ENCODE peak calls at places on chromosomes 7 and 10, in eight cellular contexts. I, Z, F, Y, E, M, K and S are unnamed samples.

GRCh38 chr7:50812847-50813475 is 30.3 kb upstream of the GRB10 start:
- DNase-seq in I (peak; percentile 61), Z (no peak), F (peak; percentile 47), Y (peak; percentile 80), E (peak; percentile 70), M (no peak), K (no peak), S (no peak)

GRCh38 chr10:43671659-43672555 is 23.2 kb upstream of the ZNF32 start:
- DNase-seq in I (peak; percentile 85), Z (peak; percentile 82), F (no peak), Y (peak; percentile 75), E (peak; percentile 75), M (no peak), K (peak; percentile 63), S (peak; percentile 87)

GRCh38 chr10:24981161-24981710 is 28.8 kb upstream of the PRTFDC1 start:
- DNase-seq in I (no peak), Z (no peak), F (no peak), Y (no peak), E (no peak), M (no peak), K (no peak), S (no peak)

GRCh38 chr10:105068497-105068896 is 427.4 kb downstream of the SORCS3 start:
- DNase-seq in I (no peak), Z (no peak), F (peak; percentile 1), Y (peak; percentile 34), E (no peak), M (no peak), K (no peak), S (no peak)

GRCh38 chr10:113557389-113558321 is 4.8 kb downstream of the HABP2 start:
- DNase-seq in I (peak; percentile 73), Z (no peak), F (no peak), Y (no peak), E (no peak), M (no peak), K (peak; percentile 54), S (no peak)

GRCh38 chr7:143346018-143346417 is 16.5 kb downstream of the FAM131B start:
- DNase-seq in I (peak; percentile 63), Z (no peak), F (no peak), Y (no peak), E (no peak), M (no peak), K (no peak), S (no peak)

GRCh38 chr10:14822879-14823755 is 14.7 kb downstream of the CDNF start:
- DNase-seq in I (peak; percentile 61), Z (peak; percentile 64), F (no peak), Y (peak; percentile 54), E (peak; percentile 59), M (peak; percentile 20), K (no peak), S (peak; percentile 58)

GRCh38 chr7:22858640-22859561 is 36.3 kb upstream of the TOMM7 start:
- DNase-seq in I (no peak), Z (no peak), F (peak; percentile 98), Y (peak; percentile 99), E (peak; percentile 99), M (peak; percentile 96), K (no peak), S (peak; percentile 34)

GRCh38 chr10:132448248-132448731 is 51.3 kb downstream of the PWWP2B start:
- DNase-seq in I (peak; percentile 93), Z (peak; percentile 78), F (no peak), Y (peak; percentile 38), E (no peak), M (no peak), K (no peak), S (peak; percentile 85)

GRCh38 chr7:1355568-1356340 is 103.5 kb downstream of the MICALL2 start:
- DNase-seq in I (no peak), Z (no peak), F (no peak), Y (no peak), E (no peak), M (no peak), K (no peak), S (no peak)

GRCh38 chr7:47327698-47328391 is 254.1 kb downstream of the TNS3 start:
- DNase-seq in I (peak; percentile 96), Z (no peak), F (peak; percentile 42), Y (peak; percentile 75), E (peak; percentile 81), M (peak; percentile 49), K (peak; percentile 85), S (no peak)

GRCh38 chr7:29511337-29511736 is 52.3 kb upstream of the PRR15 start:
- DNase-seq in I (no peak), Z (no peak), F (no peak), Y (no peak), E (no peak), M (no peak), K (no peak), S (no peak)

GRCh38 chr7:50590535-50590934 is 25.3 kb upstream of the DDC start:
- DNase-seq in I (no peak), Z (no peak), F (no peak), Y (no peak), E (no peak), M (no peak), K (no peak), S (no peak)

GRCh38 chr7:35906191-35906908 is 105.5 kb downstream of the SEPTIN7 start:
- DNase-seq in I (peak; percentile 85), Z (peak; percentile 42), F (peak; percentile 25), Y (peak; percentile 83), E (peak; percentile 81), M (peak; percentile 65), K (peak; percentile 75), S (peak; percentile 54)

GRCh38 chr7:143901360-143901709 is 641 bp downstream of the TCAF1 start:
- DNase-seq in I (peak; percentile 83), Z (no peak), F (no peak), Y (peak; percentile 46), E (peak; percentile 58), M (no peak), K (peak; percentile 66), S (no peak)

GRCh38 chr10:45197816-45198595 is 117.4 kb downstream of the OR13A1 start:
- DNase-seq in I (no peak), Z (no peak), F (no peak), Y (no peak), E (no peak), M (no peak), K (no peak), S (no peak)

GRCh38 chr10:78927257-78927995 is 141.3 kb upstream of the ZMIZ1 start:
- DNase-seq in I (no peak), Z (no peak), F (no peak), Y (no peak), E (no peak), M (no peak), K (no peak), S (no peak)

GRCh38 chr7:112939589-112940313 is 146.9 kb downstream of the GPR85 start:
- DNase-seq in I (peak; percentile 100), Z (peak; percentile 95), F (peak; percentile 97), Y (peak; percentile 98), E (peak; percentile 99), M (peak; percentile 97), K (peak; percentile 96), S (peak; percentile 95)

GRCh38 chr7:131568953-131569352 is 12.5 kb upstream of the PODXL start:
- DNase-seq in I (peak; percentile 48), Z (no peak), F (no peak), Y (no peak), E (no peak), M (no peak), K (no peak), S (no peak)

GRCh38 chr10:71045936-71046335 is 157.6 kb upstream of the PCBD1 start:
- DNase-seq in I (no peak), Z (no peak), F (no peak), Y (no peak), E (no peak), M (no peak), K (no peak), S (no peak)

GRCh38 chr7:30501264-30501663 is 3.4 kb downstream of the GGCT start:
- DNase-seq in I (no peak), Z (no peak), F (no peak), Y (no peak), E (no peak), M (no peak), K (no peak), S (no peak)

DNA sequence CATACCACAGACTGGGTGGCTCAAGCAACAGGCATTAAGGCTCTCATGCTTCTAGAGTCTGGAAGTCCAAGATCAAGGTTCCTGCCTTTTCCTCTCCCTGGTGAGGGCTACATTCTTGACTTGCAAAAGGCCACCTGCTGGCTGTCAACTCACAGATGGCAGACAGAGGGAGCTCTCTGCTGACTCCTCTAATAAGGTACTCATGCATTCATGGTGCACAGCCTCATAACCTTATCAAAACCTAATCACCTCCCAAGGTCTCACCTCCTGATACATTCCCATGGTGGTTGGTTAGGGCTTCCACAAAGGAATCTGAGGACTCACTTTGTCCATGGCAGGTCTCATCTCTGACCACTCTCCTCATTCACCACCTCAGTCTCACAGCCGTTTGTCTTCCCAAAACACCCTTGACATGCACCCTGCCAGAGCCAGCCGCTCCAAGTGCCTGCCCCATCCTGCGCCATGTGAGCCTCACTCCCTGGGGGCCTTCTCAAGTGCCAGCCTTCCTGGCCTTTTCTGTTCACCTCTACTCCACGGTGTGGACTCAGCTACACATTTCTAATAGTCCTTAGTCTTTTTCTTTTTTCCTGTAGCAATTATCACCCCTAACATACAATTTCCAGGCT is 400.3 kb upstream of the ADARB2 start:
- DNase-seq in I (peak; percentile 78), Z (no peak), F (no peak), Y (no peak), E (no peak), M (no peak), K (peak; percentile 54), S (peak; percentile 10)
- TF ChIP-seq CTCF in I (peak; percentile 91), Z (peak; percentile 34), F (no peak), Y (no peak), E (no peak), M (no peak), K (peak; percentile 84), S (no peak)

GRCh38 chr7:115217373-115217772 is 295.5 kb downstream of the MDFIC start:
- DNase-seq in I (no peak), Z (peak; percentile 6), F (no peak), Y (peak; percentile 16), E (no peak), M (no peak), K (no peak), S (peak; percentile 5)
- TF ChIP-seq CTCF in I (peak; percentile 27), Z (peak; percentile 34), F (peak; percentile 15), Y (peak; percentile 37), E (peak; percentile 28), M (peak; percentile 31), K (no peak), S (no peak)

GRCh38 chr10:93039721-93040120 is 20.9 kb upstream of the CYP26C1 start:
- DNase-seq in I (peak; percentile 80), Z (peak; percentile 67), F (no peak), Y (peak; percentile 52), E (peak; percentile 46), M (no peak), K (no peak), S (peak; percentile 56)
- TF ChIP-seq CTCF in I (peak; percentile 76), Z (peak; percentile 55), F (peak; percentile 79), Y (peak; percentile 76), E (peak; percentile 69), M (peak; percentile 70), K (peak; percentile 82), S (peak; percentile 31)

GRCh38 chr7:10708447-10708846 is 265.2 kb upstream of the PHF14 start:
- DNase-seq in I (peak; percentile 80), Z (no peak), F (no peak), Y (no peak), E (no peak), M (no peak), K (no peak), S (no peak)
- TF ChIP-seq CTCF in I (peak; percentile 77), Z (no peak), F (no peak), Y (no peak), E (no peak), M (no peak), K (peak; percentile 64), S (peak; percentile 2)

GRCh38 chr7:25622716-25623115 is 394.4 kb upstream of the NPVF start:
- DNase-seq in I (no peak), Z (no peak), F (no peak), Y (no peak), E (no peak), M (no peak), K (no peak), S (no peak)
- TF ChIP-seq CTCF in I (no peak), Z (no peak), F (no peak), Y (no peak), E (no peak), M (no peak), K (no peak), S (no peak)